ENCODE peak calls at places on chromosomes 5 and 9, in seven cellular contexts. L is heart left ventricle; P is HFF-Myc; Q is left ventricle myocardium inferior; J is activated CD8-positive, alpha-beta memory T cell treated with anti-CD3 and anti-CD28 coated beads, Interleukin-2, amount 50 U/mL, for 4 hours; M is NCI-H1694; S is stimulated activated CD8-positive, alpha-beta memory T cell treated with anti-CD3 and anti-CD28 coated beads, Interleukin-7, amount 100 ng/mL, for 1 hour. T is an unnamed sample.

GRCh38 chr9:3240651-3241268 is 285.0 kb downstream of the RFX3 start:
- DNase-seq in L (peak; percentile 67), P (peak; percentile 22), Q (peak; percentile 26), J (peak; percentile 58), M (peak; percentile 66), S (peak; percentile 28), T (peak; percentile 13)

GRCh38 chr9:37908283-37908682 is 4.4 kb upstream of the SLC25A51 start:
- DNase-seq in L (no peak), P (no peak), Q (no peak), J (no peak), M (no peak), S (no peak), T (no peak)

GRCh38 chr9:30299126-30299780 is 2085.2 kb upstream of the ACO1 start:
- DNase-seq in L (peak; percentile 25), P (no peak), Q (no peak), J (no peak), M (no peak), S (no peak), T (no peak)

GRCh38 chr9:134696433-134696832 is 54.8 kb downstream of the COL5A1 start:
- DNase-seq in L (peak; percentile 8), P (no peak), Q (no peak), J (no peak), M (no peak), S (no peak), T (no peak)

GRCh38 chr9:115015018-115015635 is 84.7 kb upstream of the TNFSF8 start:
- DNase-seq in L (no peak), P (no peak), Q (no peak), J (no peak), M (peak; percentile 1), S (no peak), T (no peak)

GRCh38 chr5:109805472-109805871 is 115.7 kb downstream of the MAN2A1 start:
- DNase-seq in L (no peak), P (no peak), Q (no peak), J (no peak), M (no peak), S (no peak), T (no peak)

GRCh38 chr9:85040806-85041575 is 371.5 kb downstream of the NTRK2 start:
- DNase-seq in L (no peak), P (no peak), Q (no peak), J (no peak), M (no peak), S (no peak), T (no peak)

GRCh38 chr9:112218908-112219307 is 43.8 kb upstream of the SUSD1 start:
- DNase-seq in L (no peak), P (no peak), Q (no peak), J (no peak), M (no peak), S (no peak), T (no peak)

GRCh38 chr5:134536876-134537275 is 11.4 kb downstream of the JADE2 start:
- DNase-seq in L (no peak), P (no peak), Q (no peak), J (no peak), M (no peak), S (no peak), T (no peak)

GRCh38 chr5:179620703-179621350 is 2.6 kb downstream of the HNRNPH1 start:
- DNase-seq in L (peak; percentile 3), P (no peak), Q (no peak), J (no peak), M (no peak), S (no peak), T (no peak)

GRCh38 chr5:92695123-92696084 is 885.6 kb downstream of the NR2F1-AS1 start:
- DNase-seq in L (no peak), P (no peak), Q (no peak), J (no peak), M (no peak), S (no peak), T (no peak)

GRCh38 chr9:121976751-121977150 is 116.4 kb downstream of the TTLL11 start:
- DNase-seq in L (no peak), P (no peak), Q (no peak), J (no peak), M (no peak), S (no peak), T (no peak)

GRCh38 chr9:129312251-129312650 is 134.2 kb upstream of the IER5L start:
- DNase-seq in L (no peak), P (no peak), Q (no peak), J (no peak), M (no peak), S (no peak), T (no peak)

GRCh38 chr9:5493597-5494511 is 16.5 kb upstream of the PDCD1LG2 start:
- DNase-seq in L (peak; percentile 38), P (peak; percentile 43), Q (peak; percentile 25), J (no peak), M (no peak), S (no peak), T (no peak)

GRCh38 chr9:74742176-74742575 is 145.5 kb downstream of the TRPM6 start:
- DNase-seq in L (no peak), P (no peak), Q (no peak), J (no peak), M (no peak), S (no peak), T (no peak)

GRCh38 chr5:125245216-125245615 is 498.8 kb upstream of the ZNF608 start:
- DNase-seq in L (no peak), P (no peak), Q (no peak), J (no peak), M (no peak), S (no peak), T (no peak)